ENCODE peak calls at places on chromosomes 7 and 10, in six cellular contexts. Z, V, I, J, D and C are unnamed samples.

GRCh38 chr10:77087406-77087805 is 550.2 kb downstream of the KCNMA1 start:
- DNase-seq in Z (no peak), V (no peak), I (no peak), J (no peak), D (no peak), C (no peak)

GRCh38 chr10:47449102-47449978 is 34.6 kb downstream of the ANXA8 start:
- DNase-seq in Z (peak; percentile 54), V (no peak), I (no peak), J (no peak), D (no peak), C (no peak)

GRCh38 chr7:29109815-29110385 is 36.4 kb downstream of the CPVL start:
- DNase-seq in Z (no peak), V (no peak), I (no peak), J (no peak), D (no peak), C (no peak)

GRCh38 chr10:123865880-123866279 is 25.7 kb downstream of the CPXM2 start:
- DNase-seq in Z (no peak), V (no peak), I (no peak), J (peak; percentile 4), D (no peak), C (no peak)

GRCh38 chr7:105806592-105807266 is 69.7 kb downstream of the ATXN7L1 start:
- DNase-seq in Z (no peak), V (no peak), I (peak; percentile 58), J (peak; percentile 35), D (no peak), C (no peak)

GRCh38 chr10:60282771-60283353 is 106.8 kb downstream of the ANK3 start:
- DNase-seq in Z (no peak), V (no peak), I (peak; percentile 25), J (no peak), D (no peak), C (no peak)

GRCh38 chr7:603152-603941 is 83.7 kb upstream of the PDGFA start:
- DNase-seq in Z (peak; percentile 76), V (no peak), I (no peak), J (no peak), D (no peak), C (no peak)

GRCh38 chr10:689433-690226 is at the start of gene DIP2C:
- DNase-seq in Z (no peak), V (peak; percentile 77), I (peak; percentile 76), J (peak; percentile 71), D (peak; percentile 94), C (peak; percentile 85)

GRCh38 chr10:11328264-11329054 is 283.0 kb downstream of the USP6NL start:
- DNase-seq in Z (no peak), V (no peak), I (no peak), J (no peak), D (peak; percentile 22), C (no peak)

GRCh38 chr10:100185364-100186252 is at the start of gene ERLIN1:
- DNase-seq in Z (peak; percentile 98), V (peak; percentile 93), I (peak; percentile 90), J (peak; percentile 95), D (peak; percentile 98), C (peak; percentile 90)

GRCh38 chr10:96765406-96766240 is 45.3 kb upstream of the PIK3AP1 start:
- DNase-seq in Z (peak; percentile 91), V (no peak), I (peak; percentile 50), J (peak; percentile 77), D (peak; percentile 52), C (peak; percentile 83)

GRCh38 chr7:121081327-121081936 is 92.9 kb downstream of the CPED1 start:
- DNase-seq in Z (no peak), V (peak; percentile 40), I (peak; percentile 93), J (no peak), D (peak; percentile 43), C (no peak)

GRCh38 chr7:2040893-2041270 is 191.9 kb downstream of the MAD1L1 start:
- DNase-seq in Z (peak; percentile 79), V (no peak), I (no peak), J (no peak), D (no peak), C (no peak)

GRCh38 chr10:56370217-56371113 is 9.4 kb upstream of the ZWINT start:
- DNase-seq in Z (no peak), V (peak; percentile 14), I (peak; percentile 9), J (no peak), D (peak; percentile 16), C (no peak)

GRCh38 chr10:49024484-49024883 is 84.8 kb upstream of the LRRC18 start:
- DNase-seq in Z (no peak), V (no peak), I (no peak), J (no peak), D (no peak), C (no peak)

GRCh38 chr10:125865120-125865519 is 16.0 kb downstream of the DHX32 start:
- DNase-seq in Z (no peak), V (no peak), I (no peak), J (no peak), D (no peak), C (no peak)

GRCh38 chr10:124290095-124290795 is 128.5 kb downstream of the OAT start:
- DNase-seq in Z (peak; percentile 83), V (no peak), I (peak; percentile 50), J (no peak), D (no peak), C (no peak)

GRCh38 chr10:102504179-102504975 is 605 bp downstream of the SUFU start:
- DNase-seq in Z (peak; percentile 89), V (peak; percentile 74), I (peak; percentile 32), J (peak; percentile 26), D (peak; percentile 86), C (peak; percentile 73)

GRCh38 chr10:53580465-53580864 is 807.9 kb upstream of the MBL2 start:
- DNase-seq in Z (no peak), V (no peak), I (no peak), J (no peak), D (no peak), C (no peak)

GRCh38 chr10:79608505-79609375 is 2.0 kb upstream of the SFTPA1 start:
- DNase-seq in Z (no peak), V (peak; percentile 3), I (peak; percentile 16), J (no peak), D (peak; percentile 63), C (peak; percentile 65)

GRCh38 chr7:732094-732541 is 5.0 kb upstream of the PRKAR1B start:
- DNase-seq in Z (no peak), V (no peak), I (peak; percentile 26), J (peak; percentile 87), D (no peak), C (peak; percentile 24)

GRCh38 chr10:121595806-121596667 is 2.2 kb downstream of the FGFR2 start:
- DNase-seq in Z (no peak), V (peak; percentile 63), I (no peak), J (no peak), D (peak; percentile 88), C (peak; percentile 89)

GRCh38 chr10:132942101-132942739 is at the start of gene CFAP46:
- DNase-seq in Z (peak; percentile 85), V (peak; percentile 71), I (peak; percentile 58), J (peak; percentile 62), D (peak; percentile 86), C (peak; percentile 87)

GRCh38 chr7:151876899-151877777 is at the start of gene PRKAG2:
- DNase-seq in Z (peak; percentile 93), V (peak; percentile 45), I (peak; percentile 32), J (peak; percentile 76), D (peak; percentile 82), C (peak; percentile 78)

DNA sequence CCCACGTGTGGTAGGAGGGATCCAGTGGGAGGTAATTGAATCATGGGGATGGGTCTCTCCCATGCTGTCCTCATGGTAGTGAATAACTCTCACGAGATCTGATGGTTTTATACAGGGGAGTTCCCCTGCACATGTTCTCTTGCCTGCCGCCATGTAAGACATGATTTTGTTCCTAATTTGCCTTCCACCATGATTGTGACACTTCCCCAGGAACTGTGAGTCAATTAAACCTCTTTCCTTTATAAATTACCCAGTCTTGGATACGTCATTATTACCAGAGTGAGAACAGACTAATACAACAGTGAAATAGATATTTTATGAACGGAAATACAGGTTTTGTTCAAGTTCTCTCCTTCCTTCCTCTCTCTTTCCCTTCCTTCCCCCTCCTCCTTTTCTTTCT is 15.8 kb downstream of the CALD1 start:
- DNase-seq in Z (no peak), V (no peak), I (no peak), J (no peak), D (no peak), C (no peak)
- H3K36me3 ChIP-seq in Z (no peaks in the 10 kb centered on the region), V (no peaks in the 10 kb centered on the region), I (peaks cover 2% of the 10 kb centered on the region), J (no peaks in the 10 kb centered on the region), D (no peaks in the 10 kb centered on the region), C (no peaks in the 10 kb centered on the region)

GRCh38 chr10:131897297-131897899 is 3.4 kb upstream of the PPP2R2D start:
- DNase-seq in Z (peak; percentile 41), V (no peak), I (no peak), J (no peak), D (no peak), C (no peak)

GRCh38 chr10:131898061-131898460 is 2.7 kb upstream of the PPP2R2D start:
- DNase-seq in Z (peak; percentile 41), V (no peak), I (no peak), J (no peak), D (no peak), C (no peak)

GRCh38 chr10:131895116-131895515 is 5.7 kb upstream of the PPP2R2D start:
- DNase-seq in Z (peak; percentile 65), V (no peak), I (no peak), J (no peak), D (no peak), C (no peak)

GRCh38 chr10:131898713-131899112 is 2.1 kb upstream of the PPP2R2D start:
- DNase-seq in Z (peak; percentile 72), V (no peak), I (no peak), J (no peak), D (no peak), C (no peak)

DNA sequence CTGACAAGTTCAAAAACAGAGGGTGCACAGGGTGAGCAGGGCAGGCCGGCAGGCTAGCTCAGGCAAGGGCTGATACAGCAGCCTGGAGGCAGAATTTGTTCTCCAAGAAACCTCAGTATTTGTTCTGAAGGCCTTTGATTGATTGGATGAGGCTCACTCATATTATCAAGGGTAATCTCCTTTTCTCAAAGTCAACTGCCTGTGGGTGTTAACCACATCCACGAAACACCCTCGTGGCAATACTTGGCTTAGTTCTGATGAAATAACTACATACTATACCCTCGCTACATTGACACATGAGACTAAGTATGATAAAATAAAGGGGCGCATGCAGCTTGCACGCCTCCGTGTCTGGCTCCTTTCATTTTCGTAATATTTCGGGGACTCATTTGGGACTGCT is 4.4 kb upstream of the PPP2R2D start:
- DNase-seq in Z (peak; percentile 43), V (no peak), I (no peak), J (no peak), D (no peak), C (no peak)
- H3K4me3 ChIP-seq in Z (no peak overlapping the region), V (no peak overlapping the region), I (no peak overlapping the region), J (no peak overlapping the region), D (no peak overlapping the region), C (no peak overlapping the region)

DNA sequence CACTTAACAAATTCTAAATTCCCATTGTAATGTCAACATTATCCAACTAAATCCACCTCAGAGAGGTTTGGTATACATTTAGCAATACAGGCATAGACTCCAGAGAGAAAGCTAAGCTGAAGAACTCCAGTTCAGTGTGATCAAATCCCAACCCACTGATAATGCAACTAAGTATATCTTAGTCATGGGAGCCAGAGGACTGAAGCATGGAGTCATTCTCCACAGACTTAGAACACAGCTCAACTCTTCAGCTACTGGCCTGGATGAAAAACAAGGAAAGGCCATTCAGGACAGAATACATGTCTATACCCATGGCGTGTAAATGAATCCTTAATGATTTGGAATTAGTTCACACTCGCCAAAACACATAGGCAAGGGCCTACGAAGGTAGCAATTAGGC is 27.9 kb downstream of the NOC3L start:
- DNase-seq in Z (no peak), V (no peak), I (no peak), J (no peak), D (no peak), C (no peak)
- H3K36me3 ChIP-seq in Z (peaks cover 92% of the 10 kb centered on the region), V (peaks cover 99% of the 10 kb centered on the region), I (peaks cover 3% of the 10 kb centered on the region), J (peaks cover 98% of the 10 kb centered on the region), D (peaks cover 19% of the 10 kb centered on the region), C (peaks cover 81% of the 10 kb centered on the region)

GRCh38 chr7:93592588-93593266 is 18.2 kb upstream of the CALCR start:
- DNase-seq in Z (no peak), V (no peak), I (no peak), J (no peak), D (no peak), C (no peak)
- H3K4me3 ChIP-seq in Z (no peak overlapping the region), V (no peak overlapping the region), I (no peak overlapping the region), J (no peak overlapping the region), D (peak overlapping the region; percentile 28), C (no peak overlapping the region)